ENCODE peak calls at places on chromosomes 7 and 10, in seven cellular contexts. Q is mesendoderm, E is trophoblast cell, S is H9, Y is H1, R is neuronal stem cell, V is mesenchymal stem cell. D is an unnamed sample.

GRCh38 chr7:97685952-97686351 is 45.9 kb upstream of the TAC1 start:
- DNase-seq in E (no peak), S (no peak), Q (no peak), Y (no peak), V (no peak), R (no peak), D (no peak)

GRCh38 chr7:33326485-33326848 is 197.1 kb downstream of the BBS9 start:
- DNase-seq in S (no peak), E (peak; percentile 16), R (no peak), Q (no peak), Y (no peak), V (no peak), D (no peak)

GRCh38 chr10:103853428-103854264 is 1.7 kb downstream of the SH3PXD2A start:
- DNase-seq in S (no peak), Y (no peak), E (no peak), Q (no peak), V (peak; percentile 37), R (no peak), D (no peak)

GRCh38 chr10:15305161-15305560 is 65.9 kb downstream of the FAM171A1 start:
- DNase-seq in E (no peak), Y (no peak), V (no peak), R (no peak), Q (no peak), S (no peak), D (no peak)

GRCh38 chr10:50512743-50513416 is 110.9 kb downstream of the SGMS1 start:
- DNase-seq in R (no peak), E (no peak), Q (no peak), V (no peak), S (no peak), Y (no peak), D (no peak)

GRCh38 chr10:106955133-106955532 is 209.4 kb downstream of the SORCS1 start:
- DNase-seq in V (no peak), Y (no peak), S (no peak), Q (no peak), E (no peak), R (no peak), D (no peak)

GRCh38 chr10:117868151-117868550 is 178.6 kb downstream of the RAB11FIP2 start:
- DNase-seq in S (no peak), E (no peak), R (no peak), Y (no peak), V (no peak), Q (no peak), D (no peak)

GRCh38 chr7:20201380-20201779 is 15.8 kb downstream of the MACC1 start:
- DNase-seq in E (no peak), R (no peak), Q (peak; percentile 69), S (peak; percentile 56), V (no peak), Y (no peak), D (no peak)

GRCh38 chr10:132848306-132848705 is 62.4 kb upstream of the NKX6-2 start:
- DNase-seq in S (peak; percentile 39), Y (no peak), V (no peak), R (no peak), Q (no peak), E (no peak), D (no peak)

GRCh38 chr7:124263232-124263827 is 230.5 kb upstream of the TMEM229A start:
- DNase-seq in E (peak; percentile 29), Y (no peak), V (peak; percentile 77), Q (peak; percentile 93), S (peak; percentile 50), R (no peak), D (peak; percentile 54)

GRCh38 chr7:132576723-132577089 is 436 bp upstream of the PLXNA4 start:
- DNase-seq in V (no peak), R (no peak), Q (no peak), Y (no peak), E (no peak), S (no peak), D (no peak)

GRCh38 chr10:60629332-60629731 is 148.9 kb upstream of the CDK1 start:
- DNase-seq in R (no peak), Y (no peak), V (no peak), E (no peak), Q (peak; percentile 63), S (no peak), D (no peak)

GRCh38 chr7:76400248-76400647 is 9.2 kb downstream of the SSC4D start:
- DNase-seq in Q (no peak), R (no peak), V (no peak), S (no peak), E (no peak), Y (no peak), D (no peak)

GRCh38 chr10:96259150-96259549 is 12.2 kb downstream of the BLNK start:
- DNase-seq in V (no peak), Y (no peak), S (no peak), R (no peak), E (no peak), Q (no peak), D (no peak)

GRCh38 chr10:108877130-108877529 is 1046.2 kb downstream of the XPNPEP1 start:
- DNase-seq in S (no peak), Y (no peak), R (peak; percentile 1), Q (no peak), E (no peak), V (peak; percentile 60), D (peak; percentile 40)

GRCh38 chr7:47552631-47553030 is 29.3 kb downstream of the TNS3 start:
- DNase-seq in Y (no peak), E (no peak), R (no peak), V (peak; percentile 80), Q (no peak), S (no peak), D (peak; percentile 72)

GRCh38 chr7:24401628-24402593 is 117.9 kb downstream of the NPY start:
- DNase-seq in S (no peak), V (peak; percentile 32), Q (peak; percentile 36), E (no peak), Y (no peak), R (no peak), D (peak; percentile 40)

DNA sequence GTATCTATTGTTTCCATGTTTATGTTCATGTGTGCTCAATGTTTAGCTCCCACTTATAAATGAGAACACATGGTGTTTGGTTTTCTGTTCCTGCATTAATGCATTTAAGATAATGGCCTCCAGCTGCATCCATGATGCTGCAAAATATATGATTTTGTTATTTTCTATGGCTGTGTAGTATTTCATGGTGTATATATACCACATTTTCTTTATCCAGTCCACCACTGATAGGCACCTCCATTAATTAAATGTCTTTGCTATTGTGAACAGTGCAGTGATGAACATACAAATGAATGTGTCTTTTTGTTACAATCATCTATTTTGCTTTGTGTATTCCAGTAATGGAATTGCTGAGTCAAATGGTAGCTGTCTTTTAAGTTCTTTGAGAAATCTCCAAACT is 329.4 kb upstream of the MAGI2 start:
- DNase-seq in E (no peak), R (no peak), S (no peak), Y (no peak), V (no peak), Q (no peak), D (no peak)
- H2AK5ac ChIP-seq in E (no peak overlapping the region), R (no peak overlapping the region), S (no peak overlapping the region), Y (no peak overlapping the region), V (no peak overlapping the region), Q (no peak overlapping the region), D (no peak overlapping the region)

DNA sequence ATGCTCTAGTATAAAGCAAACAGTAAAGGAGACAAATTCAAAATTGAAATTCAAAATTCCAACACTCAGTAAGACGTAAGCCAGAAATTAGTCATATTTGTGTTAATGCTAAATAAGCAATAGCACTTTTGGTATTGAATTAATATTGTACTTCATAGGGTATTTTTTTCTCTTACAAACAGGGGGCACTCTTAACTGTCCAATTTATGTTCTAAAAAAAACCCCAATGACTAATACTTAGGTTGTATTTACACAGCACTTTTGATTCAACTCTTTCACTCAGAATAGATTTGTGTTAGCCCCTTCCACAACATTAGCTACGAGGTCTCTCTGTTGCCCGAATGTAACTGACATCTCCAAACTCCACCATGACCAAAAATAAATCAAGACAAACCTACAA is 284.9 kb upstream of the COBL start:
- DNase-seq in E (no peak), S (no peak), Q (no peak), Y (no peak), V (no peak), R (no peak), D (no peak)
- H3K18ac ChIP-seq in E (no peak overlapping the region), S (no peak overlapping the region), Q (no peak overlapping the region), Y (no peak overlapping the region), V (no peak overlapping the region), R (no peak overlapping the region), D (no peak overlapping the region)

DNA sequence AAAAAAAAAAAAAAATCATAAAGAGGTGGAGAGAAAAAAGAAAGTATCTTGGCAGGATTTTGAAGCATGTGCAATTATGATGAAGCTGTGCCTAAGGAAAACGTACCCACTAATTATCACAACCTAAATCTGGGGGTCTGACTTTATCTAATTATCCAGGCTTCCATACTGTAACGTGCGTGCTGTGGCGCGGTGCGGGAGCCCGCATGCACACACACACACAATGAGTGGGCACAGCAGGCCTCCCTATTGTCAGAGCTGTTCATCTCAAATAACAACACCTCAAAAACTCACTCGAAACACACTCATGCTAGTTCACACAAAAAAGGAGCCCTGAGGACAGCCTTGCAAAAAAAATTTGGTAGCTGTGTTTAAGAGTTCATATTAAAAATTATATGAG is 31.9 kb downstream of the BEND7 start:
- DNase-seq in Q (no peak), V (no peak), Y (no peak), S (no peak), E (no peak), R (no peak), D (no peak)
- H2AK5ac ChIP-seq in Q (no peak overlapping the region), V (no peak overlapping the region), Y (no peak overlapping the region), S (no peak overlapping the region), E (no peak overlapping the region), R (no peak overlapping the region), D (no peak overlapping the region)

GRCh38 chr7:158321936-158322615 is 265.5 kb downstream of the PTPRN2 start:
- DNase-seq in S (peak; percentile 37), R (no peak), V (no peak), Y (peak; percentile 41), E (no peak), Q (no peak), D (no peak)

GRCh38 chr7:158318511-158318913 is 269.1 kb downstream of the PTPRN2 start:
- DNase-seq in Q (peak; percentile 42), V (no peak), S (peak; percentile 55), Y (peak; percentile 60), R (no peak), E (no peak), D (no peak)

GRCh38 chr7:158322616-158323530 is 264.8 kb downstream of the PTPRN2 start:
- DNase-seq in R (no peak), S (peak; percentile 17), V (no peak), Y (peak; percentile 35), Q (no peak), E (no peak), D (no peak)

GRCh38 chr7:158320328-158320727 is 267.3 kb downstream of the PTPRN2 start:
- DNase-seq in Y (no peak), E (no peak), V (no peak), Q (no peak), S (peak; percentile 8), R (no peak), D (no peak)

DNA sequence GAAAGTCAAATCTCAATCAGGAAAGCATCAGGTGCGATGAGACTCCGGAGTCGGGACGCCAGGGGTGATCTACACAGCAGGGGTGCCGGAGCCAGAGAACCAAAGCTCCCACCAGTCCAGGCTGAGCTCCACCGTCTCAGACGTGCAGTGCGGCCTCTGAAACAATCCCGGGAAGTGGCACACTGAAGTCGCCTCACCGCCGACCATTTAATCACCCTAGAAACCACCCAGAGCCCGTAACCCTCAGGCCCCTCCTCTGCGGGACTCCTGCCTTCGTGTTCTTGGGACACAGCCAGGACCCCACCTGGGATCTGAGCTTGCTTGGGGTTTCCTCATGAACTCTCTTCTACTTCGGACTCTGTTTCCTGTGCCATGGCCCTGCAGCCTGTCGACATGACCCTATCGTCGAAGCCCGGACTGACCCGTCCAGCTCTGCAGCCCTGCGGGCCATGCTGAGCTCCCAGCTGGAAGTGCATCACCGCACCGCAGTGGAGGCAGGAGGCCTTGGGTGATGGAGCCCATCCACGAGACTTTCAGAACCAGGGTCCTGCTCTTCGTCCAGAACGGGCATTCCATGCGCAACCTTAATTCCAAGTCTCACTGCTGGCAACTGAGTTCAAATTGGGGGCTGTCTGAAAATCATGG is 266.4 kb downstream of the PTPRN2 start:
- DNase-seq in R (no peak), E (no peak), V (no peak), S (peak; percentile 14), Y (peak; percentile 41), Q (no peak), D (no peak)
- H3K18ac ChIP-seq in R (peak overlapping the region; percentile 58), E (no peak overlapping the region), V (no peak overlapping the region), S (no peak overlapping the region), Y (no peak overlapping the region), Q (no peak overlapping the region), D (no peak overlapping the region)

D was measured in IMR-90.